ENCODE peak calls at places on chromosomes 12 and 14, in four cellular contexts. P is T-helper 2 cell, K is mesothelial cell of epicardium, B is progenitor cell of endocrine pancreas. T is an unnamed sample.

GRCh38 chr12:132493482-132494178 is 3.7 kb downstream of the FBRSL1 start:
- DNase-seq in P (no peak), B (peak), K (no peak), T (no peak)

GRCh38 chr14:64910847-64911495 is 3.3 kb upstream of the CHURC1 start:
- DNase-seq in P (no peak), K (no peak), B (no peak), T (no peak)

GRCh38 chr12:53180270-53180930 is at the start of the genes CSAD and ZNF740:
- DNase-seq in P (peak), B (peak), K (peak), T (peak)

GRCh38 chr12:10722502-10722904 is 620 bp downstream of the YBX3 start:
- DNase-seq in P (peak), K (peak), B (peak), T (peak)

GRCh38 chr14:103581954-103582703 is 19.4 kb downstream of the COA8 start:
- DNase-seq in B (no peak), K (no peak), P (no peak), T (no peak)

GRCh38 chr12:122449317-122449716 is 26.8 kb upstream of the CLIP1 start:
- DNase-seq in K (no peak), P (peak), B (no peak), T (no peak)

GRCh38 chr12:79998554-79998953 is 63.7 kb upstream of the PPP1R12A start:
- DNase-seq in K (no peak), B (no peak), P (no peak), T (no peak)

GRCh38 chr14:37253905-37254304 is 56.2 kb downstream of the MIPOL1 start:
- DNase-seq in K (no peak), P (no peak), B (no peak), T (no peak)

GRCh38 chr12:108782971-108783370 is 51.7 kb upstream of the CORO1C start:
- DNase-seq in B (no peak), P (no peak), K (no peak), T (peak)

GRCh38 chr12:51217133-51217967 is 512 bp downstream of the POU6F1 start:
- DNase-seq in K (peak), P (peak), B (peak), T (peak)

GRCh38 chr12:64097346-64098105 is 124.6 kb downstream of the KICS2 start:
- DNase-seq in P (no peak), B (no peak), K (no peak), T (no peak)

GRCh38 chr14:95981939-95982338 is 57.2 kb upstream of the C14orf132 start:
- DNase-seq in P (no peak), K (no peak), B (no peak), T (no peak)

GRCh38 chr12:11730299-11731041 is 81.0 kb downstream of the ETV6 start:
- DNase-seq in B (peak), P (no peak), K (no peak), T (no peak)

GRCh38 chr12:57166971-57167371 is 19.6 kb upstream of the LRP1-AS start:
- DNase-seq in B (no peak), K (no peak), P (no peak), T (no peak)

GRCh38 chr12:57816855-57817151 is 1.7 kb downstream of the AVIL start:
- DNase-seq in K (no peak), B (no peak), P (no peak), T (no peak)

GRCh38 chr14:69464829-69465228 is 19.7 kb upstream of the PLEKHD1 start:
- DNase-seq in K (no peak), P (no peak), B (no peak), T (no peak)

GRCh38 chr14:21024668-21025373 is at the start of gene NDRG2:
- DNase-seq in K (peak), P (peak), B (peak), T (peak)

GRCh38 chr12:6080149-6081045 is 44.1 kb downstream of the VWF start:
- DNase-seq in B (no peak), P (no peak), K (no peak), T (no peak)

GRCh38 chr14:38311655-38312054 is 55.8 kb upstream of the CLEC14A start:
- DNase-seq in B (no peak), K (no peak), P (no peak), T (no peak)

GRCh38 chr14:91186515-91187066 is 57.9 kb downstream of the GPR68 start:
- DNase-seq in K (no peak), B (no peak), P (no peak), T (no peak)

GRCh38 chr12:102479099-102479887 is 1.1 kb downstream of the IGF1 start:
- DNase-seq in B (no peak), P (no peak), K (no peak), T (no peak)

GRCh38 chr12:57781241-57781640 is 1.3 kb upstream of the TSFM start:
- DNase-seq in B (no peak), K (no peak), P (no peak), T (no peak)

GRCh38 chr14:55351111-55351510 is 60.5 kb downstream of the ATG14 start:
- DNase-seq in B (no peak), K (no peak), P (no peak), T (no peak)

GRCh38 chr14:59175404-59175803 is 13.1 kb upstream of the DAAM1 start:
- DNase-seq in P (no peak), K (no peak), B (no peak), T (no peak)

GRCh38 chr14:95507701-95508103 is 8.7 kb downstream of the SYNE3 start:
- DNase-seq in B (no peak), P (peak), K (no peak), T (no peak)

GRCh38 chr12:47276253-47277070 is 196.7 kb upstream of the AMIGO2 start:
- DNase-seq in B (no peak), P (peak), K (no peak), T (peak)

GRCh38 chr14:89340200-89340667 is 76.8 kb downstream of the FOXN3 start:
- DNase-seq in B (no peak), K (no peak), P (no peak), T (no peak)

GRCh38 chr12:111673503-111673902 is 12.3 kb downstream of the BRAP start:
- DNase-seq in K (no peak), P (no peak), B (no peak), T (no peak)

GRCh38 chr12:93634416-93634815 is 42.8 kb upstream of the CRADD start:
- DNase-seq in P (no peak), K (no peak), B (no peak), T (no peak)

GRCh38 chr12:24719293-24719721 is 229.6 kb downstream of the BCAT1 start:
- DNase-seq in B (no peak), P (peak), K (no peak), T (no peak)

GRCh38 chr14:44565968-44566367 is 58.9 kb upstream of the FSCB start:
- DNase-seq in B (no peak), K (no peak), P (no peak), T (no peak)

GRCh38 chr12:113271853-113272561 is 50.7 kb downstream of the TPCN1 start:
- DNase-seq in K (no peak), B (no peak), P (no peak), T (peak)

GRCh38 chr14:91349481-91350074 is 68.0 kb downstream of the CCDC88C start:
- DNase-seq in K (no peak), B (no peak), P (peak), T (no peak)

GRCh38 chr12:45130881-45131281 is 80.0 kb upstream of the DBX2 start:
- DNase-seq in P (peak), K (peak), B (peak), T (no peak)

GRCh38 chr14:34038358-34039057 is 87.6 kb upstream of the EGLN3 start:
- DNase-seq in B (no peak), K (no peak), P (no peak), T (no peak)

GRCh38 chr12:125330645-125331341 is 265.6 kb downstream of the AACS start:
- DNase-seq in K (peak), P (peak), B (peak), T (peak)

GRCh38 chr12:92552412-92553108 is 150.2 kb upstream of the PLEKHG7 start:
- DNase-seq in P (no peak), B (no peak), K (no peak), T (no peak)

GRCh38 chr14:76774471-76775158 is 13.3 kb downstream of the VASH1 start:
- DNase-seq in P (no peak), K (no peak), B (no peak), T (no peak)

GRCh38 chr12:92466391-92467305 is 236.1 kb upstream of the PLEKHG7 start:
- DNase-seq in K (no peak), P (no peak), B (no peak), T (peak)